ENCODE peak calls at places on chromosomes 13 and 19, in four cellular contexts. L is left ventricle myocardium inferior, C is endodermal cell, U is dorsolateral prefrontal cortex. F is an unnamed sample.

GRCh38 chr19:19547674-19548345 is 9.7 kb downstream of the CILP2 start:
- DNase-seq in C (no peak), L (peak), U (no peak), F (no peak)

GRCh38 chr13:97256343-97256783 is 34.2 kb downstream of the MBNL2 start:
- DNase-seq in C (no peak), U (no peak), L (no peak), F (peak)

GRCh38 chr13:107373551-107373950 is 805.6 kb upstream of the ARGLU1 start:
- DNase-seq in L (no peak), C (peak), U (no peak), F (peak)

GRCh38 chr19:55959996-55960675 is 12.5 kb downstream of the NLRP8 start:
- DNase-seq in C (no peak), U (no peak), L (no peak), F (no peak)

GRCh38 chr19:40245506-40246128 is 19.1 kb upstream of the CCNP start:
- DNase-seq in C (no peak), U (no peak), L (no peak), F (no peak)

GRCh38 chr13:91126806-91127205 is 220.7 kb upstream of the MIR17HG start:
- DNase-seq in L (no peak), U (no peak), C (no peak), F (peak)

GRCh38 chr13:39107484-39108040 is 69.3 kb downstream of the NHLRC3 start:
- DNase-seq in C (no peak), L (no peak), U (no peak), F (no peak)

GRCh38 chr13:98490195-98490771 is 86.6 kb downstream of the STK24 start:
- DNase-seq in L (no peak), U (no peak), C (peak), F (no peak)

GRCh38 chr13:24261566-24261965 is 47.8 kb upstream of the C1QTNF9 start:
- DNase-seq in U (no peak), L (no peak), C (peak), F (no peak)

GRCh38 chr13:19155321-19155861 is 26.2 kb downstream of the TUBA3C start:
- DNase-seq in U (no peak), L (no peak), C (no peak), F (no peak)

GRCh38 chr13:21243045-21243842 is 66.8 kb downstream of the MRPL57 start:
- DNase-seq in L (no peak), C (no peak), U (no peak), F (peak)

GRCh38 chr13:108215428-108215827 is at the start of gene LIG4:
- DNase-seq in C (peak), U (peak), L (peak), F (peak)

GRCh38 chr13:111663505-111663904 is 343.1 kb downstream of the TEX29 start:
- DNase-seq in U (no peak), C (peak), L (no peak), F (no peak)

GRCh38 chr19:36028313-36029041 is 4.2 kb downstream of the CLIP3 start:
- DNase-seq in C (no peak), L (no peak), U (peak), F (no peak)

DNA sequence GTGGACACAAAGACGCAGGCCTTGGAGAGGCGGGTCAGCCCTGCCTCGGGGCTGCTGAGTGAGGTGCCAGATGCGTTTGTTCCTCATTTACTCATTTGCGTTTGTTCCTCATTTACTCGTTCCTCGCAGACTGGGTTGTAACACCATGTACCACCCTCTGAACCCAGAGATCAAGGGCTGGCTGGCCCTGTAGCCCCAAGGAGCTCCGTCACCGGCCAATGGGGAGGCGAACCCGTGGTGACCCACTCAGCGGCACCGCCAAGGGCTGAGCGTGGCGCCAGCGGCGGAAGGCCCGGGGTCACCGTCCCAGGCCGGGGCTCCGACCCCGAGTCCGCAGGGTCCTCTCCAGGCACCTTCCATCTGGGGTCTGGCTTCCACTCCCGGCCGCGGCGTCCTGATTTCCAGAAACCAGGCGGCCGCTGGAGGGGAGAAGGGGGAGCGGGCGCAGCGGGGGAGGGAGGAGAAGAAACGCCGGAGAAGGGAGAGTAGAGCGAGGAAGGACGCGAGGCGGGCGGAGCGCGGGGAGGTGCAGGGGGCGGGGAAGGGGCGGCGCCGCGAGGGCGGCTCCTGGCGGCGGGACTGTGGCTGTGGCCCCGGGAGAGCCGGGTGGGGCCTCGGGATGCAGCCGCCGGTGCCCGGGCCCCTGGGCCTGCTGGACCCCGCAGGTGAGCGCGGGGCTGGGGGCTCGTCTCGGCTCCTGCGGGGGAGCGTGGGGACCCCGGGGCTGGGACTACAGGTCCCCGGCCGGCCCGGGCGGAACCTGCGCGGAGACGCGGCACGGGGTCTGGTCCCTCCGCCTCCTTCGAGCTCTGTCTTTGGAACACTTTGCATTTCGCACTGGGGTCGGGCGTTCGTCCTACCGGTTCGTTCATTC is at the start of gene TMEM255B:
- DNase-seq in L (peak), C (peak), U (peak), F (peak)
- TF ChIP-seq CTCF in L (peak), C (peak), U (no peak), F (no peak)

GRCh38 chr19:11781295-11782057 is 14.7 kb downstream of the ZNF441 start:
- DNase-seq in C (no peak), U (no peak), L (no peak), F (no peak)

GRCh38 chr19:11784356-11784755 is 14.0 kb upstream of the ZNF491 start:
- DNase-seq in L (no peak), U (no peak), C (no peak), F (no peak)

GRCh38 chr19:11783767-11784166 is 14.6 kb upstream of the ZNF491 start:
- DNase-seq in U (no peak), C (no peak), L (no peak), F (no peak)

DNA sequence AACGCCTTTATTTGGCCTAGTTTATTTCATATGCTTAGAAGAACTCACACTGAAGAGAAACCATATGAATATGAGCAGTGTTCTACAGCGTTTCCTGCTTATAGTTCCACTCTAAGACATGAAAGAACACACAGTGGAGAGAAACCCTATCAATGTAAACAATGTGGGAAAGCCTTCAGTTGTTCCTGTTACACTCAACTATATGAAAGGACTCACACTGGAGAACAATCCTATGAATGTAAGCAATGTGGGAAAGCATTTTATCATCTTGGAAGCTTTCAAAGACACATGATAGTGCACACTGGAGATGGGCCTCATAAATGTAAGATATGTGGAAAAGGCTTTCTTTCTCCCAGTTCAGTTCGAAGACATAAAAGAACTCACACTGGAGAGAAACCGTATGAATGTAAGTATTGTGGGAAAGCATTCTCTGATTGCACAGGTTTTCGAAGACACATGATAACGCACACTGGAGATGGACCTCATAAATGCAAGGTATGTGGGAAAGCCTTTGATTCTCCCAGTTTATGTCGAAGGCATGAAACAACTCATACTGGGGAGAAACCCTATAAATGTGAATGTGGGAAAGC is 13.7 kb downstream of the ZNF441 start:
- DNase-seq in L (no peak), U (no peak), C (no peak), F (no peak)
- H3K4me3 ChIP-seq in L (no peak), U (no peak), C (peak), F (no peak)

GRCh38 chr13:79477968-79478367 is 3.0 kb upstream of the NDFIP2 start:
- DNase-seq in C (peak), U (no peak), L (peak), F (no peak)
- TF ChIP-seq CTCF in C (peak), U (peak), L (peak), F (peak)

GRCh38 chr19:1507763-1508506 is 4.9 kb downstream of the ADAMTSL5 start:
- DNase-seq in L (peak), C (peak), U (peak), F (peak)

GRCh38 chr19:1505012-1505411 is 7.8 kb downstream of the ADAMTSL5 start:
- DNase-seq in C (no peak), L (no peak), U (no peak), F (no peak)

GRCh38 chr19:1508507-1508856 is 4.3 kb downstream of the ADAMTSL5 start:
- DNase-seq in L (no peak), U (no peak), C (no peak), F (no peak)

GRCh38 chr19:1505991-1506881 is 6.6 kb downstream of the ADAMTSL5 start:
- DNase-seq in U (no peak), L (no peak), C (no peak), F (no peak)

DNA sequence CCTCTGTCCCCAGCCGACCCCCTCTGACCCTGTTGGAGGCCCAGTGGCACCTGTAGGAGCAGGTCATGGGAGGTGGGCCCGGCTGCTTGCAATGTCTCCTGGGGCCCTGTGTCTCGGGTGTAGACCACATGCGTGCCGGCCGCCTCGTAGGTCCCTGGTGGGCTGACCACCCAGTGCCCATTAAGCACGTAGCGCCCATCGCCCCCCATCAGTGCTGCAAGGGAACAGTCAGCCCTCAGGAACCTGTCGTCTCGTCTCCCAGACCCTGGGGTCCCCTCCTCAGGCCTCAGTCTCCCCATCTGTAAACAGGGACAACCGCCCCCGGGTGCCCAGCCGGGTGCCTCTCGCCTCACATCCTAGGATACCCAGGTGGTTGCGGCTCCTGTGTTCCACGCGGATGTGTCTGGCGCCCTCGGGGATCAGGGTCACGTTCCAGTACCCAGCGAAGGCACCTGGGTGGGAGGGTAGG is 5.6 kb downstream of the ADAMTSL5 start:
- DNase-seq in L (no peak), U (no peak), C (no peak), F (no peak)
- H3K4me3 ChIP-seq in L (peak), U (peak), C (peak), F (peak)

GRCh38 chr13:66693656-66694055 is 536.5 kb downstream of the PCDH9 start:
- DNase-seq in U (no peak), L (no peak), C (no peak), F (no peak)

GRCh38 chr13:66691149-66691548 is 539.0 kb downstream of the PCDH9 start:
- DNase-seq in L (no peak), U (no peak), C (no peak), F (no peak)

GRCh38 chr13:66689037-66689619 is 541.0 kb downstream of the PCDH9 start:
- DNase-seq in U (no peak), L (no peak), C (no peak), F (peak)

GRCh38 chr13:66689628-66690027 is 540.5 kb downstream of the PCDH9 start:
- DNase-seq in U (no peak), C (no peak), L (no peak), F (peak)
- TF ChIP-seq CTCF in U (peak), C (peak), L (peak), F (peak)

GRCh38 chr19:17606786-17607185 is 51.3 kb downstream of the COLGALT1 start:
- DNase-seq in C (no peak), L (no peak), U (no peak), F (no peak)
- H3K4me3 ChIP-seq in C (peak), L (peak), U (no peak), F (no peak)

F was measured in epithelial cell of esophagus.